ENCODE peak calls at places on chromosomes 4 and X, in four cellular contexts. P is brain microvascular endothelial cell, Y is HL-60, Q is osteocyte. T is an unnamed sample.
A peak's percentile ranks its signal among the peaks of the same experiment; 100 is the strongest.

GRCh38 chr4:112951362-112951962 is 98.0 kb upstream of the ANK2 start:
- DNase-seq in P (no peak), Y (no peak), Q (no peak), T (no peak)

GRCh38 chrX:136754641-136755040 is 26.1 kb downstream of the ARHGEF6 start:
- DNase-seq in P (no peak), Y (peak; percentile 67), Q (no peak), T (no peak)

GRCh38 chr4:42392436-42392835 is 4.9 kb upstream of the SHISA3 start:
- DNase-seq in P (no peak), Y (no peak), Q (no peak), T (no peak)

GRCh38 chr4:101970555-101970954 is 180.0 kb downstream of the BANK1 start:
- DNase-seq in P (no peak), Y (no peak), Q (no peak), T (no peak)

GRCh38 chr4:185201983-185202962 is 1.5 kb downstream of the CFAP97 start:
- DNase-seq in P (no peak), Y (no peak), Q (no peak), T (no peak)

GRCh38 chr4:109989044-109989443 is 76.4 kb downstream of the EGF start:
- DNase-seq in P (no peak), Y (no peak), Q (no peak), T (no peak)

GRCh38 chrX:8748855-8749254 is 16.9 kb upstream of the ANOS1 start:
- DNase-seq in P (peak; percentile 22), Y (peak; percentile 19), Q (no peak), T (no peak)

GRCh38 chrX:16718824-16719333 is 533 bp upstream of the SYAP1 start:
- DNase-seq in P (no peak), Y (no peak), Q (no peak), T (no peak)

GRCh38 chr4:36285784-36286480 is 4.5 kb downstream of the DTHD1 start:
- DNase-seq in P (no peak), Y (peak; percentile 71), Q (no peak), T (no peak)

GRCh38 chr4:168688584-168688983 is 191.7 kb downstream of the PALLD start:
- DNase-seq in P (no peak), Y (no peak), Q (no peak), T (no peak)

GRCh38 chr4:7964890-7965662 is 25.4 kb upstream of the AFAP1 start:
- DNase-seq in P (no peak), Y (no peak), Q (no peak), T (no peak)

GRCh38 chr4:145808021-145808650 is 128.2 kb downstream of the C4orf51 start:
- DNase-seq in P (peak; percentile 94), Y (no peak), Q (no peak), T (no peak)

GRCh38 chrX:16838202-16839066 is 31.7 kb downstream of the RBBP7 start:
- DNase-seq in P (peak; percentile 85), Y (no peak), Q (no peak), T (no peak)

GRCh38 chr4:168811793-168812651 is 198.0 kb downstream of the CBR4 start:
- DNase-seq in P (peak; percentile 69), Y (no peak), Q (no peak), T (no peak)

GRCh38 chr4:88696620-88697019 is 1.0 kb downstream of the NAP1L5 start:
- DNase-seq in P (no peak), Y (no peak), Q (no peak), T (no peak)

GRCh38 chrX:38142598-38142997 is 78.1 kb downstream of the SRPX start:
- DNase-seq in P (no peak), Y (no peak), Q (no peak), T (no peak)

GRCh38 chrX:37640142-37640541 is 45.4 kb upstream of the XK start:
- DNase-seq in P (no peak), Y (peak; percentile 38), Q (no peak), T (no peak)

GRCh38 chr4:97942137-97942536 is 201.1 kb downstream of the STPG2 start:
- DNase-seq in P (no peak), Y (no peak), Q (no peak), T (no peak)

GRCh38 chr4:98685225-98686045 is 27.0 kb upstream of the TSPAN5 start:
- DNase-seq in P (no peak), Y (no peak), Q (no peak), T (no peak)

GRCh38 chr4:129254126-129254525 is 158.2 kb downstream of the C4orf33 start:
- DNase-seq in P (peak; percentile 45), Y (no peak), Q (no peak), T (no peak)

GRCh38 chrX:48854898-48855297 is 19.5 kb upstream of the PCSK1N start:
- DNase-seq in P (no peak), Y (peak; percentile 13), Q (no peak), T (no peak)

GRCh38 chrX:10129229-10129628 is 27.5 kb upstream of the CLCN4 start:
- DNase-seq in P (no peak), Y (no peak), Q (no peak), T (no peak)

GRCh38 chrX:17854521-17854920 is 6.6 kb downstream of the RAI2 start:
- DNase-seq in P (no peak), Y (no peak), Q (no peak), T (no peak)

GRCh38 chr4:84235545-84235944 is 263.5 kb downstream of the NKX6-1 start:
- DNase-seq in P (no peak), Y (no peak), Q (no peak), T (no peak)

GRCh38 chrX:123219916-123220315 is 35.8 kb downstream of the GRIA3 start:
- DNase-seq in P (no peak), Y (no peak), Q (no peak), T (no peak)

GRCh38 chr4:22897520-22898108 is 204.9 kb downstream of the GBA3 start:
- DNase-seq in P (no peak), Y (peak; percentile 12), Q (no peak), T (no peak)

GRCh38 chr4:125849869-125850268 is 535.1 kb downstream of the FAT4 start:
- DNase-seq in P (peak; percentile 6), Y (no peak), Q (no peak), T (no peak)

GRCh38 chrX:32929040-32929439 is 282.3 kb downstream of the DMD start:
- DNase-seq in P (no peak), Y (no peak), Q (no peak), T (no peak)

GRCh38 chrX:13764765-13765164 is 30.2 kb downstream of the OFD1 start:
- DNase-seq in P (peak; percentile 6), Y (no peak), Q (no peak), T (no peak)

GRCh38 chrX:113384628-113385027 is 544.0 kb upstream of the AMOT start:
- DNase-seq in P (no peak), Y (no peak), Q (no peak), T (no peak)

GRCh38 chr4:106690487-106690886 is 321.9 kb upstream of the GIMD1 start:
- DNase-seq in P (peak; percentile 78), Y (peak; percentile 60), Q (no peak), T (no peak)

GRCh38 chr4:2395584-2395983 is 22.9 kb downstream of the ZFYVE28 start:
- DNase-seq in P (no peak), Y (no peak), Q (no peak), T (no peak)

GRCh38 chr4:2395038-2395437 is 23.4 kb downstream of the ZFYVE28 start:
- DNase-seq in P (no peak), Y (no peak), Q (no peak), T (no peak)

GRCh38 chr4:2394544-2394943 is 23.9 kb downstream of the ZFYVE28 start:
- DNase-seq in P (no peak), Y (no peak), Q (no peak), T (no peak)

GRCh38 chr4:2397596-2398379 is 20.7 kb downstream of the ZFYVE28 start:
- DNase-seq in P (no peak), Y (no peak), Q (no peak), T (no peak)

GRCh38 chr4:2396781-2397368 is 21.6 kb downstream of the ZFYVE28 start:
- DNase-seq in P (no peak), Y (no peak), Q (no peak), T (no peak)
- TF ChIP-seq CTCF in P (peak; percentile 25), Y (no peak), Q (no peak), T (peak; percentile 17)

GRCh38 chrX:84336646-84337045 is 148.6 kb upstream of the RPS6KA6 start:
- DNase-seq in P (no peak), Y (no peak), Q (no peak), T (no peak)

GRCh38 chrX:84340981-84341380 is 153.0 kb upstream of the RPS6KA6 start:
- DNase-seq in P (peak; percentile 20), Y (no peak), Q (no peak), T (no peak)

DNA sequence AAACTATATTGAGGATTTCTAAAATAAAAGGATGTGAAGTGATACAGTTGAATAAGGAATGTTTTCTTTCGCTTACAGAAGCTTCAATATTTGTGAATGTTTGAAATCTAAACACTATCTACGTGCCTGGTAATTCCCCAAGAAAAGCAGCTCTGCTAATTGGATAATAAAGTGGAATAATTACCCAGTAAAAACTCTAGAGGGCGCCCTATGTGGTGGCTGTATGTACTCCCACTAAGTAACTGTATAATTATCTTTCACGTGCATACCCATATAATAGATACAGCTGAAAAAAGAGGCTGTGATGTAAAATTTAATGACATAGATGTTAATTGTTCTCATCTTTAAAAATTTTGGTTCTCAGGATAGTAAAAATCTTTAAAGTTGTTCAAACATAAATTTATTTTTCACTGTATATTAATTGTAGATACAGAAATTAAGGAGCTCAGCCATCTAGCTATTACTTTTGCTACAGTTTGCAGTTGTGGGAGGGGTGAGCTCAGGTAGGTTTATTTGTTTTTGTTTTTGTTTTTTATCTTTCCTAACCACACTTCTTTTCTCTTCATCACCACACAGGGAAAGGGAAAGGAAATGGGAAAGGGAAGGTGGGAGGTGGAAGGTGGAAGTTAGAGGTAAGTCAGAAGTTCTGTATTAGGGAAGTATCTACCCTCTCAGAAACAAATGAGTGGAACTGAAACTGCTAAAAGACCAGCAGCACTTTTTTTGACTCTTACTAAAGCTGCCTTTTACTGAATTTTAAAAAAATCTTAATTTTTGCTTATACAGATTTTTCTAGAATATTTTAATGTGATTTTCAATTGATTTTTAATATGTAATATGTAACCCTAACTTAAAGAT is 151.7 kb upstream of the RPS6KA6 start:
- DNase-seq in P (no peak), Y (peak; percentile 1), Q (no peak), T (no peak)
- TF ChIP-seq CTCF in P (peak; percentile 40), Y (peak; percentile 9), Q (peak; percentile 57), T (peak; percentile 73)

GRCh38 chrX:75603833-75604232 is 81.0 kb upstream of the ZDHHC15 start:
- DNase-seq in P (peak; percentile 4), Y (peak; percentile 4), Q (no peak), T (no peak)
- TF ChIP-seq CTCF in P (peak; percentile 51), Y (no peak), Q (peak; percentile 55), T (peak; percentile 80)

DNA sequence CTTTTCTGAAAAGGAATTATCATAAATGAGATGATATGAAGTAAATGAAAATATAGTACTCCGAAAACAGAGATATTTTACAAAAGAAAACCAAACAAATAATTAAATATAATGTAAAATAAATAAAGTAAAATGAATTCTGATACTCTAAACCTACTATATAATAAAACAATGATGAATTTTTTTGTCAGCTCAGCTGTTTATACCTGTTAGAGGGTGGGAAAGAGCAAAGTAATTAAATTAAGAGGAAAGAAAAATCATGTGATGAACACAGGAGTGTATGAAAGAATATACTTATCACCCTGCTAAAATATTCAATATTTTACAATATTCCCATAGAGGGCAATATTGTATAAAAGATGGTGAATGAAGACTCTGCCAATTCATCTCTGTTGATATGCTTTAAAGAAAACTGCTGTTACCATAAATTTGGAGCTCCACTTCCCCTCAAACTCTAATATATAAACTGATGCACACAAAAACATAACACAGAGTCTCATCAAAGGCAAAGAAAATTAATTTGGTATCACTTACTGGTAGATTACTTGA is 6.5 kb upstream of the NDST4 start:
- DNase-seq in P (no peak), Y (no peak), Q (no peak), T (no peak)
- TF ChIP-seq CTCF in P (no peak), Y (no peak), Q (peak; percentile 65), T (peak; percentile 53)

T was measured in type B pancreatic cell.